ENCODE peak calls at places on chromosomes 6 and 20, in seven cellular contexts. F is adrenal gland, V is uterus, A is tibial nerve, B is ovary, D is K562, U is HCT116. R is an unnamed sample.

GRCh38 chr6:80489911-80490635 is 383.6 kb downstream of the BCKDHB start:
- DNase-seq in F (no peak), V (no peak), A (no peak), B (no peak), D (no peak), U (no peak), R (no peak)

GRCh38 chr6:157845493-157846259 is 22.6 kb downstream of the SNX9 start:
- DNase-seq in F (no peak), V (no peak), A (no peak), B (no peak), D (no peak), U (no peak), R (no peak)

GRCh38 chr6:158220786-158221442 is 52.8 kb downstream of the GTF2H5 start:
- DNase-seq in F (peak; percentile 92), V (peak; percentile 81), A (peak; percentile 66), B (peak; percentile 80), D (peak; percentile 94), U (peak; percentile 73), R (peak; percentile 85)

GRCh38 chr6:25670793-25671513 is 18.9 kb downstream of the SCGN start:
- DNase-seq in F (no peak), V (no peak), A (no peak), B (no peak), D (no peak), U (peak; percentile 34), R (peak; percentile 3)

GRCh38 chr6:134802426-134803058 is 147.4 kb downstream of the ALDH8A1 start:
- DNase-seq in F (no peak), V (no peak), A (no peak), B (no peak), D (no peak), U (no peak), R (no peak)

GRCh38 chr6:75818061-75818855 is 69.2 kb downstream of the MYO6 start:
- DNase-seq in F (no peak), V (no peak), A (no peak), B (no peak), D (no peak), U (no peak), R (no peak)

GRCh38 chr6:64217721-64218603 is 582.4 kb downstream of the PHF3 start:
- DNase-seq in F (no peak), V (no peak), A (no peak), B (no peak), D (no peak), U (no peak), R (no peak)

GRCh38 chr20:13995086-13995665 is at the start of gene MACROD2:
- DNase-seq in F (peak; percentile 96), V (peak; percentile 91), A (peak; percentile 67), B (peak; percentile 97), D (no peak), U (peak; percentile 93), R (no peak)

GRCh38 chr20:37911838-37912273 is 8.9 kb downstream of the VSTM2L start:
- DNase-seq in F (peak; percentile 83), V (peak; percentile 81), A (no peak), B (no peak), D (peak; percentile 57), U (no peak), R (peak; percentile 67)

GRCh38 chr6:119205911-119206617 is 127.6 kb upstream of the FAM184A start:
- DNase-seq in F (no peak), V (no peak), A (no peak), B (no peak), D (no peak), U (no peak), R (no peak)

GRCh38 chr6:89353118-89353556 is 615 bp upstream of the UBE2J1 start:
- DNase-seq in F (no peak), V (no peak), A (no peak), B (peak; percentile 39), D (no peak), U (no peak), R (no peak)

GRCh38 chr6:157966597-157966977 is 15.1 kb upstream of the SYNJ2 start:
- DNase-seq in F (no peak), V (no peak), A (no peak), B (no peak), D (no peak), U (no peak), R (no peak)

GRCh38 chr20:63085087-63085861 is 78.5 kb upstream of the BHLHE23 start:
- DNase-seq in F (peak; percentile 60), V (no peak), A (no peak), B (peak; percentile 9), D (no peak), U (no peak), R (no peak)

GRCh38 chr6:18260448-18261106 is 3.8 kb downstream of the DEK start:
- DNase-seq in F (no peak), V (no peak), A (no peak), B (no peak), D (no peak), U (no peak), R (peak; percentile 56)

GRCh38 chr6:30894381-30894780 is 10.1 kb downstream of the DDR1 start:
- DNase-seq in F (no peak), V (no peak), A (no peak), B (no peak), D (no peak), U (no peak), R (no peak)

GRCh38 chr6:86203044-86203443 is 560.4 kb upstream of the SYNCRIP start:
- DNase-seq in F (no peak), V (no peak), A (no peak), B (no peak), D (no peak), U (no peak), R (no peak)

GRCh38 chr20:41587523-41587922 is 30.7 kb downstream of the CHD6 start:
- DNase-seq in F (no peak), V (no peak), A (no peak), B (no peak), D (no peak), U (no peak), R (no peak)

GRCh38 chr6:70547313-70547712 is 19.4 kb upstream of the SDHAF4 start:
- DNase-seq in F (no peak), V (no peak), A (no peak), B (no peak), D (no peak), U (no peak), R (peak; percentile 23)

GRCh38 chr6:41470341-41471063 is 75.7 kb upstream of the FOXP4 start:
- DNase-seq in F (no peak), V (peak; percentile 69), A (peak; percentile 55), B (peak; percentile 71), D (no peak), U (no peak), R (peak; percentile 90)

GRCh38 chr20:37204056-37204455 is 24.7 kb upstream of the MROH8 start:
- DNase-seq in F (peak; percentile 51), V (no peak), A (no peak), B (no peak), D (no peak), U (no peak), R (no peak)

GRCh38 chr6:33279971-33280511 is 3.1 kb downstream of the B3GALT4 start:
- DNase-seq in F (no peak), V (no peak), A (no peak), B (no peak), D (peak; percentile 90), U (peak; percentile 82), R (peak; percentile 59)

GRCh38 chr6:84776392-84776791 is 12.0 kb upstream of the TBX18 start:
- DNase-seq in F (no peak), V (no peak), A (no peak), B (no peak), D (no peak), U (no peak), R (no peak)

GRCh38 chr6:84774174-84775158 is 10.1 kb upstream of the TBX18 start:
- DNase-seq in F (no peak), V (no peak), A (peak; percentile 38), B (peak; percentile 21), D (peak; percentile 53), U (no peak), R (no peak)

GRCh38 chr6:84779917-84780316 is 15.5 kb upstream of the TBX18 start:
- DNase-seq in F (no peak), V (no peak), A (no peak), B (no peak), D (no peak), U (no peak), R (no peak)

GRCh38 chr6:84779380-84779779 is 15.0 kb upstream of the TBX18 start:
- DNase-seq in F (no peak), V (no peak), A (no peak), B (no peak), D (no peak), U (no peak), R (no peak)

GRCh38 chr6:84777888-84778287 is 13.5 kb upstream of the TBX18 start:
- DNase-seq in F (no peak), V (no peak), A (no peak), B (no peak), D (no peak), U (no peak), R (no peak)
- TF ChIP-seq CTCF in F (no peak), V (no peak), A (no peak), B (no peak), D (no peak), U (no peak), R (no peak)

GRCh38 chr20:57440678-57441509 is 49.7 kb downstream of the RBM38 start:
- DNase-seq in F (peak; percentile 88), V (peak; percentile 84), A (peak; percentile 22), B (peak; percentile 82), D (no peak), U (no peak), R (no peak)
- TF ChIP-seq POLR2A in F (no peak), V (peak; percentile 14), A (no peak), B (no peak), D (no peak), U (no peak), R (no peak)

DNA sequence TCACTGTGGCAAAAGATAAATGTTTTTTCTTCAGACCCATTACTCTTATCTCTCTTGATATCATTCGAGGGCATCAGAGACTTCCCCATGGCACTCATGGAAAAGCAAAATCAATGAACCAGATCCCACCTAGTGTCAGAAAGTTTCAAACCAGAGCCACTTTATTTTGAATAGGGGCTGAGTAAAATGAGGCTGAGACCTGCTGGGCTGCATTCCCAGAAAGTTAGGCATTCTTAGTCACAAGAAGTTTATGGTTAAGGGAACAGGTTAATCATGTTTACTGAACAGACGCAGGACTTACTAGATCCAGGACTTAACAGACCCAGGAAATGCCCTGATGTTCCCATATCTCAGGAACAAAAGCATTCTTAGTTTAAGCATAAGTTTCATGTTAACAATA is 369.9 kb downstream of the BTBD3 start:
- DNase-seq in F (no peak), V (no peak), A (no peak), B (no peak), D (no peak), U (no peak), R (no peak)
- TF ChIP-seq CTCF in F (no peak), V (no peak), A (no peak), B (no peak), D (no peak), U (no peak), R (no peak)

GRCh38 chr20:50691585-50692552 is 527 bp upstream of the RIPOR3 start:
- DNase-seq in F (no peak), V (peak; percentile 48), A (peak; percentile 19), B (no peak), D (peak; percentile 44), U (no peak), R (no peak)

GRCh38 chr20:50689864-50690263 is 1.5 kb downstream of the RIPOR3 start:
- DNase-seq in F (peak; percentile 73), V (no peak), A (peak; percentile 34), B (no peak), D (no peak), U (no peak), R (no peak)

GRCh38 chr20:50692553-50692933 is 1.2 kb upstream of the RIPOR3 start:
- DNase-seq in F (no peak), V (no peak), A (no peak), B (no peak), D (no peak), U (no peak), R (no peak)

GRCh38 chr20:50690562-50690978 is 772 bp downstream of the RIPOR3 start:
- DNase-seq in F (no peak), V (no peak), A (no peak), B (no peak), D (peak; percentile 53), U (no peak), R (no peak)

GRCh38 chr20:50690979-50691584 is at the start of gene RIPOR3:
- DNase-seq in F (no peak), V (peak; percentile 52), A (no peak), B (peak; percentile 45), D (peak; percentile 97), U (no peak), R (no peak)
- TF ChIP-seq POLR2A in F (no peak), V (no peak), A (no peak), B (no peak), D (peak; percentile 72), U (no peak), R (no peak)